ENCODE peak calls at places on chromosomes 13 and 19, in ten cellular contexts. One of them, this sample, is unnamed.

GRCh38 chr19:6925801-6926751 is 38.7 kb downstream of the ADGRE1 start:
- DNase-seq in WTC11: no peak
- DNase-seq in NT2/D1: no peak
- DNase-seq in naive thymus-derived CD8-positive, alpha-beta T cell: peak
- DNase-seq in activated CD8-positive, alpha-beta T cell treated with anti-CD3 and anti-CD28 coated beads, Interleukin-2, amount 10 ng/mL, durations not matched to agents 7 days and 5 days: no peak
- DNase-seq in neuronal stem cell: no peak
- DNase-seq in stimulated activated CD4-positive, alpha-beta T cell treated with anti-CD3 and anti-CD28 coated beads, Interleukin-1b, Interleukin-23, amount 100 ng/mL, for 1 hour: no peak
- DNase-seq in skeletal muscle cell: no peak
- DNase-seq in GM03348: no peak
- DNase-seq in NCI-H345: no peak
- DNase-seq in this sample: no peak

GRCh38 chr19:1577090-1577928 is 9.2 kb upstream of the MEX3D start:
- DNase-seq in WTC11: no peak
- DNase-seq in NT2/D1: no peak
- DNase-seq in naive thymus-derived CD8-positive, alpha-beta T cell: no peak
- DNase-seq in activated CD8-positive, alpha-beta T cell treated with anti-CD3 and anti-CD28 coated beads, Interleukin-2, amount 10 ng/mL, durations not matched to agents 7 days and 5 days: no peak
- DNase-seq in neuronal stem cell: no peak
- DNase-seq in stimulated activated CD4-positive, alpha-beta T cell treated with anti-CD3 and anti-CD28 coated beads, Interleukin-1b, Interleukin-23, amount 100 ng/mL, for 1 hour: no peak
- DNase-seq in skeletal muscle cell: no peak
- DNase-seq in GM03348: no peak
- DNase-seq in NCI-H345: no peak
- DNase-seq in this sample: peak

GRCh38 chr13:79530270-79530669 is 49.3 kb downstream of the NDFIP2 start:
- DNase-seq in WTC11: no peak
- DNase-seq in NT2/D1: no peak
- DNase-seq in naive thymus-derived CD8-positive, alpha-beta T cell: no peak
- DNase-seq in activated CD8-positive, alpha-beta T cell treated with anti-CD3 and anti-CD28 coated beads, Interleukin-2, amount 10 ng/mL, durations not matched to agents 7 days and 5 days: no peak
- DNase-seq in neuronal stem cell: no peak
- DNase-seq in stimulated activated CD4-positive, alpha-beta T cell treated with anti-CD3 and anti-CD28 coated beads, Interleukin-1b, Interleukin-23, amount 100 ng/mL, for 1 hour: no peak
- DNase-seq in skeletal muscle cell: no peak
- DNase-seq in GM03348: no peak
- DNase-seq in NCI-H345: no peak
- DNase-seq in this sample: no peak

GRCh38 chr13:53038993-53039392 is 10.4 kb downstream of the OLFM4 start:
- DNase-seq in WTC11: no peak
- DNase-seq in NT2/D1: no peak
- DNase-seq in naive thymus-derived CD8-positive, alpha-beta T cell: no peak
- DNase-seq in activated CD8-positive, alpha-beta T cell treated with anti-CD3 and anti-CD28 coated beads, Interleukin-2, amount 10 ng/mL, durations not matched to agents 7 days and 5 days: no peak
- DNase-seq in neuronal stem cell: no peak
- DNase-seq in stimulated activated CD4-positive, alpha-beta T cell treated with anti-CD3 and anti-CD28 coated beads, Interleukin-1b, Interleukin-23, amount 100 ng/mL, for 1 hour: no peak
- DNase-seq in skeletal muscle cell: no peak
- DNase-seq in GM03348: no peak
- DNase-seq in NCI-H345: no peak
- DNase-seq in this sample: no peak

GRCh38 chr19:8391274-8392016 is 1.3 kb downstream of the RAB11B start:
- DNase-seq in WTC11: no peak
- DNase-seq in NT2/D1: no peak
- DNase-seq in naive thymus-derived CD8-positive, alpha-beta T cell: no peak
- DNase-seq in activated CD8-positive, alpha-beta T cell treated with anti-CD3 and anti-CD28 coated beads, Interleukin-2, amount 10 ng/mL, durations not matched to agents 7 days and 5 days: no peak
- DNase-seq in neuronal stem cell: no peak
- DNase-seq in stimulated activated CD4-positive, alpha-beta T cell treated with anti-CD3 and anti-CD28 coated beads, Interleukin-1b, Interleukin-23, amount 100 ng/mL, for 1 hour: no peak
- DNase-seq in skeletal muscle cell: no peak
- DNase-seq in GM03348: no peak
- DNase-seq in NCI-H345: no peak
- DNase-seq in this sample: no peak

GRCh38 chr13:114108141-114108761 is 24.2 kb downstream of the RASA3 start:
- DNase-seq in WTC11: peak
- DNase-seq in NT2/D1: no peak
- DNase-seq in naive thymus-derived CD8-positive, alpha-beta T cell: no peak
- DNase-seq in activated CD8-positive, alpha-beta T cell treated with anti-CD3 and anti-CD28 coated beads, Interleukin-2, amount 10 ng/mL, durations not matched to agents 7 days and 5 days: no peak
- DNase-seq in neuronal stem cell: no peak
- DNase-seq in stimulated activated CD4-positive, alpha-beta T cell treated with anti-CD3 and anti-CD28 coated beads, Interleukin-1b, Interleukin-23, amount 100 ng/mL, for 1 hour: no peak
- DNase-seq in skeletal muscle cell: no peak
- DNase-seq in GM03348: no peak
- DNase-seq in NCI-H345: no peak
- DNase-seq in this sample: peak

GRCh38 chr19:16002985-16003384 is 54.2 kb downstream of the OR10H4 start:
- DNase-seq in WTC11: no peak
- DNase-seq in NT2/D1: no peak
- DNase-seq in naive thymus-derived CD8-positive, alpha-beta T cell: no peak
- DNase-seq in activated CD8-positive, alpha-beta T cell treated with anti-CD3 and anti-CD28 coated beads, Interleukin-2, amount 10 ng/mL, durations not matched to agents 7 days and 5 days: no peak
- DNase-seq in neuronal stem cell: no peak
- DNase-seq in stimulated activated CD4-positive, alpha-beta T cell treated with anti-CD3 and anti-CD28 coated beads, Interleukin-1b, Interleukin-23, amount 100 ng/mL, for 1 hour: no peak
- DNase-seq in skeletal muscle cell: no peak
- DNase-seq in GM03348: no peak
- DNase-seq in NCI-H345: no peak
- DNase-seq in this sample: no peak

GRCh38 chr13:33536639-33537425 is 251.3 kb upstream of the STARD13 start:
- DNase-seq in WTC11: no peak
- DNase-seq in NT2/D1: no peak
- DNase-seq in naive thymus-derived CD8-positive, alpha-beta T cell: no peak
- DNase-seq in activated CD8-positive, alpha-beta T cell treated with anti-CD3 and anti-CD28 coated beads, Interleukin-2, amount 10 ng/mL, durations not matched to agents 7 days and 5 days: no peak
- DNase-seq in neuronal stem cell: no peak
- DNase-seq in stimulated activated CD4-positive, alpha-beta T cell treated with anti-CD3 and anti-CD28 coated beads, Interleukin-1b, Interleukin-23, amount 100 ng/mL, for 1 hour: no peak
- DNase-seq in skeletal muscle cell: no peak
- DNase-seq in GM03348: no peak
- DNase-seq in NCI-H345: no peak
- DNase-seq in this sample: no peak

GRCh38 chr13:34886987-34887386 is 55.1 kb upstream of the NBEA start:
- DNase-seq in WTC11: no peak
- DNase-seq in NT2/D1: no peak
- DNase-seq in naive thymus-derived CD8-positive, alpha-beta T cell: no peak
- DNase-seq in activated CD8-positive, alpha-beta T cell treated with anti-CD3 and anti-CD28 coated beads, Interleukin-2, amount 10 ng/mL, durations not matched to agents 7 days and 5 days: no peak
- DNase-seq in neuronal stem cell: no peak
- DNase-seq in stimulated activated CD4-positive, alpha-beta T cell treated with anti-CD3 and anti-CD28 coated beads, Interleukin-1b, Interleukin-23, amount 100 ng/mL, for 1 hour: no peak
- DNase-seq in skeletal muscle cell: no peak
- DNase-seq in GM03348: no peak
- DNase-seq in NCI-H345: no peak
- DNase-seq in this sample: no peak

GRCh38 chr19:4831351-4832340 is at the start of gene TICAM1:
- DNase-seq in WTC11: no peak
- DNase-seq in NT2/D1: no peak
- DNase-seq in naive thymus-derived CD8-positive, alpha-beta T cell: peak
- DNase-seq in activated CD8-positive, alpha-beta T cell treated with anti-CD3 and anti-CD28 coated beads, Interleukin-2, amount 10 ng/mL, durations not matched to agents 7 days and 5 days: peak
- DNase-seq in neuronal stem cell: no peak
- DNase-seq in stimulated activated CD4-positive, alpha-beta T cell treated with anti-CD3 and anti-CD28 coated beads, Interleukin-1b, Interleukin-23, amount 100 ng/mL, for 1 hour: peak
- DNase-seq in skeletal muscle cell: no peak
- DNase-seq in GM03348: peak
- DNase-seq in NCI-H345: peak
- DNase-seq in this sample: peak

GRCh38 chr19:2058570-2059421 is 7.8 kb upstream of the MKNK2 start:
- DNase-seq in WTC11: no peak
- DNase-seq in NT2/D1: no peak
- DNase-seq in naive thymus-derived CD8-positive, alpha-beta T cell: no peak
- DNase-seq in activated CD8-positive, alpha-beta T cell treated with anti-CD3 and anti-CD28 coated beads, Interleukin-2, amount 10 ng/mL, durations not matched to agents 7 days and 5 days: no peak
- DNase-seq in neuronal stem cell: no peak
- DNase-seq in stimulated activated CD4-positive, alpha-beta T cell treated with anti-CD3 and anti-CD28 coated beads, Interleukin-1b, Interleukin-23, amount 100 ng/mL, for 1 hour: no peak
- DNase-seq in skeletal muscle cell: no peak
- DNase-seq in GM03348: no peak
- DNase-seq in NCI-H345: no peak
- DNase-seq in this sample: no peak

GRCh38 chr19:47713046-47714021 is at the start of gene EHD2:
- DNase-seq in WTC11: peak
- DNase-seq in NT2/D1: no peak
- DNase-seq in naive thymus-derived CD8-positive, alpha-beta T cell: peak
- DNase-seq in activated CD8-positive, alpha-beta T cell treated with anti-CD3 and anti-CD28 coated beads, Interleukin-2, amount 10 ng/mL, durations not matched to agents 7 days and 5 days: peak
- DNase-seq in neuronal stem cell: no peak
- DNase-seq in stimulated activated CD4-positive, alpha-beta T cell treated with anti-CD3 and anti-CD28 coated beads, Interleukin-1b, Interleukin-23, amount 100 ng/mL, for 1 hour: no peak
- DNase-seq in skeletal muscle cell: no peak
- DNase-seq in GM03348: peak
- DNase-seq in NCI-H345: no peak
- DNase-seq in this sample: peak

GRCh38 chr19:638901-639250 is 803 bp upstream of the FGF22 start:
- DNase-seq in WTC11: no peak
- DNase-seq in NT2/D1: no peak
- DNase-seq in naive thymus-derived CD8-positive, alpha-beta T cell: no peak
- DNase-seq in activated CD8-positive, alpha-beta T cell treated with anti-CD3 and anti-CD28 coated beads, Interleukin-2, amount 10 ng/mL, durations not matched to agents 7 days and 5 days: no peak
- DNase-seq in neuronal stem cell: no peak
- DNase-seq in stimulated activated CD4-positive, alpha-beta T cell treated with anti-CD3 and anti-CD28 coated beads, Interleukin-1b, Interleukin-23, amount 100 ng/mL, for 1 hour: no peak
- DNase-seq in skeletal muscle cell: no peak
- DNase-seq in GM03348: no peak
- DNase-seq in NCI-H345: no peak
- DNase-seq in this sample: no peak

GRCh38 chr13:44393391-44393790 is 19.8 kb downstream of the SERP2 start:
- DNase-seq in WTC11: no peak
- DNase-seq in NT2/D1: no peak
- DNase-seq in naive thymus-derived CD8-positive, alpha-beta T cell: no peak
- DNase-seq in activated CD8-positive, alpha-beta T cell treated with anti-CD3 and anti-CD28 coated beads, Interleukin-2, amount 10 ng/mL, durations not matched to agents 7 days and 5 days: no peak
- DNase-seq in neuronal stem cell: no peak
- DNase-seq in stimulated activated CD4-positive, alpha-beta T cell treated with anti-CD3 and anti-CD28 coated beads, Interleukin-1b, Interleukin-23, amount 100 ng/mL, for 1 hour: no peak
- DNase-seq in skeletal muscle cell: no peak
- DNase-seq in GM03348: no peak
- DNase-seq in NCI-H345: no peak
- DNase-seq in this sample: no peak

GRCh38 chr19:43752287-43752875 is 2.4 kb downstream of the SMG9 start:
- DNase-seq in WTC11: no peak
- DNase-seq in NT2/D1: no peak
- DNase-seq in naive thymus-derived CD8-positive, alpha-beta T cell: no peak
- DNase-seq in activated CD8-positive, alpha-beta T cell treated with anti-CD3 and anti-CD28 coated beads, Interleukin-2, amount 10 ng/mL, durations not matched to agents 7 days and 5 days: no peak
- DNase-seq in neuronal stem cell: no peak
- DNase-seq in stimulated activated CD4-positive, alpha-beta T cell treated with anti-CD3 and anti-CD28 coated beads, Interleukin-1b, Interleukin-23, amount 100 ng/mL, for 1 hour: no peak
- DNase-seq in skeletal muscle cell: no peak
- DNase-seq in GM03348: no peak
- DNase-seq in NCI-H345: no peak
- DNase-seq in this sample: no peak

GRCh38 chr13:112324121-112324520 is 52.0 kb upstream of the SPACA7 start:
- DNase-seq in WTC11: no peak
- DNase-seq in NT2/D1: no peak
- DNase-seq in naive thymus-derived CD8-positive, alpha-beta T cell: no peak
- DNase-seq in activated CD8-positive, alpha-beta T cell treated with anti-CD3 and anti-CD28 coated beads, Interleukin-2, amount 10 ng/mL, durations not matched to agents 7 days and 5 days: no peak
- DNase-seq in neuronal stem cell: no peak
- DNase-seq in stimulated activated CD4-positive, alpha-beta T cell treated with anti-CD3 and anti-CD28 coated beads, Interleukin-1b, Interleukin-23, amount 100 ng/mL, for 1 hour: no peak
- DNase-seq in skeletal muscle cell: no peak
- DNase-seq in GM03348: no peak
- DNase-seq in NCI-H345: no peak
- DNase-seq in this sample: no peak

GRCh38 chr13:27913116-27913515 is 6.7 kb upstream of the PDX1 start:
- DNase-seq in WTC11: no peak
- DNase-seq in NT2/D1: no peak
- DNase-seq in naive thymus-derived CD8-positive, alpha-beta T cell: no peak
- DNase-seq in activated CD8-positive, alpha-beta T cell treated with anti-CD3 and anti-CD28 coated beads, Interleukin-2, amount 10 ng/mL, durations not matched to agents 7 days and 5 days: no peak
- DNase-seq in neuronal stem cell: no peak
- DNase-seq in stimulated activated CD4-positive, alpha-beta T cell treated with anti-CD3 and anti-CD28 coated beads, Interleukin-1b, Interleukin-23, amount 100 ng/mL, for 1 hour: no peak
- DNase-seq in skeletal muscle cell: no peak
- DNase-seq in GM03348: no peak
- DNase-seq in NCI-H345: no peak
- DNase-seq in this sample: no peak

GRCh38 chr19:19670070-19670551 is 1.5 kb downstream of the ZNF101 start:
- DNase-seq in WTC11: peak
- DNase-seq in NT2/D1: peak
- DNase-seq in naive thymus-derived CD8-positive, alpha-beta T cell: no peak
- DNase-seq in activated CD8-positive, alpha-beta T cell treated with anti-CD3 and anti-CD28 coated beads, Interleukin-2, amount 10 ng/mL, durations not matched to agents 7 days and 5 days: no peak
- DNase-seq in neuronal stem cell: no peak
- DNase-seq in stimulated activated CD4-positive, alpha-beta T cell treated with anti-CD3 and anti-CD28 coated beads, Interleukin-1b, Interleukin-23, amount 100 ng/mL, for 1 hour: no peak
- DNase-seq in skeletal muscle cell: no peak
- DNase-seq in GM03348: peak
- DNase-seq in NCI-H345: no peak
- DNase-seq in this sample: peak

GRCh38 chr19:1066748-1067340 is at the start of gene ARHGAP45:
- DNase-seq in WTC11: peak
- DNase-seq in NT2/D1: no peak
- DNase-seq in naive thymus-derived CD8-positive, alpha-beta T cell: peak
- DNase-seq in activated CD8-positive, alpha-beta T cell treated with anti-CD3 and anti-CD28 coated beads, Interleukin-2, amount 10 ng/mL, durations not matched to agents 7 days and 5 days: peak
- DNase-seq in neuronal stem cell: no peak
- DNase-seq in stimulated activated CD4-positive, alpha-beta T cell treated with anti-CD3 and anti-CD28 coated beads, Interleukin-1b, Interleukin-23, amount 100 ng/mL, for 1 hour: peak
- DNase-seq in skeletal muscle cell: no peak
- DNase-seq in GM03348: peak
- DNase-seq in NCI-H345: no peak
- DNase-seq in this sample: peak

GRCh38 chr19:5178051-5178450 is 162.6 kb downstream of the PTPRS start:
- DNase-seq in WTC11: no peak
- DNase-seq in NT2/D1: no peak
- DNase-seq in naive thymus-derived CD8-positive, alpha-beta T cell: no peak
- DNase-seq in activated CD8-positive, alpha-beta T cell treated with anti-CD3 and anti-CD28 coated beads, Interleukin-2, amount 10 ng/mL, durations not matched to agents 7 days and 5 days: no peak
- DNase-seq in neuronal stem cell: no peak
- DNase-seq in stimulated activated CD4-positive, alpha-beta T cell treated with anti-CD3 and anti-CD28 coated beads, Interleukin-1b, Interleukin-23, amount 100 ng/mL, for 1 hour: no peak
- DNase-seq in skeletal muscle cell: no peak
- DNase-seq in GM03348: no peak
- DNase-seq in NCI-H345: no peak
- DNase-seq in this sample: no peak

GRCh38 chr19:46606019-46606418 is 4.9 kb downstream of the CALM3 start:
- DNase-seq in WTC11: peak
- DNase-seq in NT2/D1: no peak
- DNase-seq in naive thymus-derived CD8-positive, alpha-beta T cell: no peak
- DNase-seq in activated CD8-positive, alpha-beta T cell treated with anti-CD3 and anti-CD28 coated beads, Interleukin-2, amount 10 ng/mL, durations not matched to agents 7 days and 5 days: no peak
- DNase-seq in neuronal stem cell: no peak
- DNase-seq in stimulated activated CD4-positive, alpha-beta T cell treated with anti-CD3 and anti-CD28 coated beads, Interleukin-1b, Interleukin-23, amount 100 ng/mL, for 1 hour: no peak
- DNase-seq in skeletal muscle cell: no peak
- DNase-seq in GM03348: no peak
- DNase-seq in NCI-H345: no peak
- DNase-seq in this sample: no peak

GRCh38 chr19:35549174-35549788 is 3.9 kb downstream of the TMEM147 start:
- DNase-seq in WTC11: peak
- DNase-seq in NT2/D1: peak
- DNase-seq in naive thymus-derived CD8-positive, alpha-beta T cell: peak
- DNase-seq in activated CD8-positive, alpha-beta T cell treated with anti-CD3 and anti-CD28 coated beads, Interleukin-2, amount 10 ng/mL, durations not matched to agents 7 days and 5 days: peak
- DNase-seq in neuronal stem cell: peak
- DNase-seq in stimulated activated CD4-positive, alpha-beta T cell treated with anti-CD3 and anti-CD28 coated beads, Interleukin-1b, Interleukin-23, amount 100 ng/mL, for 1 hour: no peak
- DNase-seq in skeletal muscle cell: no peak
- DNase-seq in GM03348: peak
- DNase-seq in NCI-H345: peak
- DNase-seq in this sample: no peak

This sample was measured in left ventricle myocardium superior.